ENCODE peak calls at places on chromosomes 7 and 10, in four cellular contexts. One of them, this sample, is unnamed.
A peak's percentile ranks its signal among the peaks of the same experiment; 100 is the strongest.

GRCh38 chr10:844552-844951 is 87.0 kb downstream of the LARP4B start:
- DNase-seq in GM12878: no peak
- DNase-seq in A549: no peak
- DNase-seq in K562: no peak
- DNase-seq in this sample: peak; percentile 37

GRCh38 chr7:18425227-18425626 is 70.3 kb upstream of the HDAC9 start:
- DNase-seq in GM12878: no peak
- DNase-seq in K562: no peak
- DNase-seq in A549: no peak
- DNase-seq in this sample: no peak

GRCh38 chr10:113569576-113569975 is 16.7 kb downstream of the HABP2 start:
- DNase-seq in GM12878: no peak
- DNase-seq in K562: no peak
- DNase-seq in A549: no peak
- DNase-seq in this sample: no peak

GRCh38 chr10:35211390-35211789 is 84.7 kb downstream of the CREM start:
- DNase-seq in GM12878: no peak
- DNase-seq in K562: no peak
- DNase-seq in A549: no peak
- DNase-seq in this sample: no peak

GRCh38 chr10:91552706-91553105 is 80.2 kb downstream of the PPP1R3C start:
- DNase-seq in A549: no peak
- DNase-seq in K562: no peak
- DNase-seq in GM12878: no peak
- DNase-seq in this sample: peak; percentile 18

GRCh38 chr7:41915861-41916260 is 213.0 kb upstream of the INHBA start:
- DNase-seq in A549: no peak
- DNase-seq in GM12878: no peak
- DNase-seq in K562: no peak
- DNase-seq in this sample: no peak

GRCh38 chr7:100793806-100794660 is 33.3 kb downstream of the EPHB4 start:
- DNase-seq in GM12878: no peak
- DNase-seq in A549: no peak
- DNase-seq in K562: no peak
- DNase-seq in this sample: peak; percentile 31

GRCh38 chr7:150429699-150430098 is 20.7 kb upstream of the GIMAP8 start:
- DNase-seq in GM12878: no peak
- DNase-seq in K562: peak; percentile 10
- DNase-seq in A549: no peak
- DNase-seq in this sample: no peak

GRCh38 chr10:6011558-6011957 is 34.2 kb upstream of the IL15RA start:
- DNase-seq in K562: no peak
- DNase-seq in GM12878: no peak
- DNase-seq in A549: no peak
- DNase-seq in this sample: no peak

GRCh38 chr7:102473271-102473991 is 5.3 kb downstream of the POLR2J start:
- DNase-seq in A549: no peak
- DNase-seq in GM12878: no peak
- DNase-seq in K562: no peak
- DNase-seq in this sample: no peak

GRCh38 chr10:48467669-48468068 is 137.2 kb downstream of the ARHGAP22 start:
- DNase-seq in K562: no peak
- DNase-seq in GM12878: no peak
- DNase-seq in A549: no peak
- DNase-seq in this sample: no peak

GRCh38 chr7:41699532-41699931 is 3.4 kb downstream of the INHBA start:
- DNase-seq in GM12878: no peak
- DNase-seq in K562: no peak
- DNase-seq in A549: no peak
- DNase-seq in this sample: peak; percentile 53

GRCh38 chr7:24812313-24812945 is 55.2 kb upstream of the GSDME start:
- DNase-seq in K562: peak; percentile 66
- DNase-seq in GM12878: no peak
- DNase-seq in A549: peak; percentile 50
- DNase-seq in this sample: peak; percentile 36

GRCh38 chr7:130144632-130145171 is 60.5 kb downstream of the TMEM209 start:
- DNase-seq in K562: no peak
- DNase-seq in A549: peak; percentile 18
- DNase-seq in GM12878: no peak
- DNase-seq in this sample: peak; percentile 58

GRCh38 chr7:152853236-152853635 is 93.7 kb downstream of the ACTR3B start:
- DNase-seq in GM12878: no peak
- DNase-seq in K562: peak; percentile 15
- DNase-seq in A549: no peak
- DNase-seq in this sample: no peak

GRCh38 chr7:108235451-108236061 is 105.4 kb upstream of the LAMB4 start:
- DNase-seq in GM12878: no peak
- DNase-seq in A549: no peak
- DNase-seq in K562: peak; percentile 77
- DNase-seq in this sample: peak; percentile 43

GRCh38 chr7:155254018-155254417 is 43.7 kb upstream of the INSIG1 start:
- DNase-seq in A549: no peak
- DNase-seq in K562: no peak
- DNase-seq in GM12878: no peak
- DNase-seq in this sample: no peak

GRCh38 chr10:114100848-114101741 is 57.4 kb downstream of the ADRB1 start:
- DNase-seq in A549: no peak
- DNase-seq in K562: no peak
- DNase-seq in GM12878: no peak
- DNase-seq in this sample: peak; percentile 19

GRCh38 chr7:47416454-47417121 is 165.3 kb downstream of the TNS3 start:
- DNase-seq in GM12878: no peak
- DNase-seq in A549: no peak
- DNase-seq in K562: peak; percentile 16
- DNase-seq in this sample: no peak

GRCh38 chr7:47460251-47460989 is 121.5 kb downstream of the TNS3 start:
- DNase-seq in K562: no peak
- DNase-seq in GM12878: no peak
- DNase-seq in A549: no peak
- DNase-seq in this sample: no peak

GRCh38 chr7:143980746-143981510 is 19.2 kb upstream of the OR6B1 start:
- DNase-seq in K562: no peak
- DNase-seq in GM12878: no peak
- DNase-seq in A549: no peak
- DNase-seq in this sample: no peak

GRCh38 chr7:23093546-23093945 is 12.0 kb upstream of the KLHL7 start:
- DNase-seq in A549: no peak
- DNase-seq in GM12878: no peak
- DNase-seq in K562: no peak
- DNase-seq in this sample: peak; percentile 65

GRCh38 chr7:34133356-34133982 is 228.1 kb downstream of the BMPER start:
- DNase-seq in K562: no peak
- DNase-seq in A549: peak; percentile 16
- DNase-seq in GM12878: no peak
- DNase-seq in this sample: peak; percentile 95

GRCh38 chr7:20647908-20648776 is 32.7 kb downstream of the ABCB5 start:
- DNase-seq in A549: peak; percentile 44
- DNase-seq in K562: peak; percentile 31
- DNase-seq in GM12878: no peak
- DNase-seq in this sample: no peak

GRCh38 chr7:7527047-7527446 is 8.6 kb downstream of the COL28A1 start:
- DNase-seq in K562: no peak
- DNase-seq in GM12878: no peak
- DNase-seq in A549: no peak
- DNase-seq in this sample: no peak

GRCh38 chr7:70647801-70648491 is 484.0 kb upstream of the GALNT17 start:
- DNase-seq in A549: no peak
- DNase-seq in K562: no peak
- DNase-seq in GM12878: peak; percentile 46
- DNase-seq in this sample: peak; percentile 80

GRCh38 chr10:43231523-43232078 is 35.3 kb downstream of the RASGEF1A start:
- DNase-seq in GM12878: no peak
- DNase-seq in K562: no peak
- DNase-seq in A549: no peak
- DNase-seq in this sample: no peak

GRCh38 chr10:14543048-14543903 is 212.6 kb upstream of the FRMD4A start:
- DNase-seq in GM12878: no peak
- DNase-seq in K562: no peak
- DNase-seq in A549: no peak
- DNase-seq in this sample: no peak

GRCh38 chr10:116561026-116561425 is 15.3 kb downstream of the PNLIP start:
- DNase-seq in K562: no peak
- DNase-seq in A549: no peak
- DNase-seq in GM12878: no peak
- DNase-seq in this sample: no peak

GRCh38 chr10:122286872-122287271 is 15.8 kb downstream of the BTBD16 start:
- DNase-seq in K562: no peak
- DNase-seq in GM12878: no peak
- DNase-seq in A549: no peak
- DNase-seq in this sample: peak; percentile 77

GRCh38 chr10:101644002-101644401 is 51.0 kb downstream of the FBXW4 start:
- DNase-seq in GM12878: no peak
- DNase-seq in A549: no peak
- DNase-seq in K562: no peak
- DNase-seq in this sample: no peak

GRCh38 chr7:85776691-85777363 is 590.0 kb upstream of the SEMA3D start:
- DNase-seq in A549: no peak
- DNase-seq in GM12878: no peak
- DNase-seq in K562: no peak
- DNase-seq in this sample: no peak

GRCh38 chr7:50641442-50642405 is 76.5 kb upstream of the DDC start:
- DNase-seq in K562: no peak
- DNase-seq in GM12878: no peak
- DNase-seq in A549: no peak
- DNase-seq in this sample: no peak

GRCh38 chr10:60172363-60172990 is 217.2 kb downstream of the ANK3 start:
- DNase-seq in K562: no peak
- DNase-seq in GM12878: no peak
- DNase-seq in A549: no peak
- DNase-seq in this sample: no peak

GRCh38 chr7:20562461-20562860 is 53.0 kb upstream of the ABCB5 start:
- DNase-seq in K562: no peak
- DNase-seq in GM12878: no peak
- DNase-seq in A549: no peak
- DNase-seq in this sample: no peak

GRCh38 chr7:29748286-29749099 is 57.8 kb upstream of the WIPF3 start:
- DNase-seq in K562: no peak
- DNase-seq in GM12878: no peak
- DNase-seq in A549: peak; percentile 13
- DNase-seq in this sample: peak; percentile 45

GRCh38 chr7:100486753-100487446 is 3.2 kb downstream of the NYAP1 start:
- DNase-seq in A549: no peak
- DNase-seq in GM12878: no peak
- DNase-seq in K562: peak; percentile 66
- DNase-seq in this sample: peak; percentile 27

GRCh38 chr7:77655361-77655760 is 40.9 kb upstream of the RSBN1L start:
- DNase-seq in A549: no peak
- DNase-seq in K562: no peak
- DNase-seq in GM12878: no peak
- DNase-seq in this sample: no peak
- H3K4me1 ChIP-seq in A549: peaks cover 15% of the 10 kb centered on the region
- H3K4me1 ChIP-seq in K562: no peaks in the 10 kb centered on the region
- H3K4me1 ChIP-seq in GM12878: no peaks in the 10 kb centered on the region
- H3K4me1 ChIP-seq in this sample: peaks cover 3% of the 10 kb centered on the region

GRCh38 chr10:132461683-132462231 is 64.8 kb downstream of the PWWP2B start:
- DNase-seq in K562: no peak
- DNase-seq in GM12878: no peak
- DNase-seq in A549: no peak
- DNase-seq in this sample: no peak

GRCh38 chr10:132461103-132461682 is 64.2 kb downstream of the PWWP2B start:
- DNase-seq in GM12878: no peak
- DNase-seq in K562: no peak
- DNase-seq in A549: no peak
- DNase-seq in this sample: no peak

GRCh38 chr10:132460071-132460470 is 63.1 kb downstream of the PWWP2B start:
- DNase-seq in A549: no peak
- DNase-seq in K562: no peak
- DNase-seq in GM12878: no peak
- DNase-seq in this sample: no peak

GRCh38 chr10:132459252-132460028 is 62.4 kb downstream of the PWWP2B start:
- DNase-seq in K562: no peak
- DNase-seq in GM12878: no peak
- DNase-seq in A549: no peak
- DNase-seq in this sample: no peak

DNA sequence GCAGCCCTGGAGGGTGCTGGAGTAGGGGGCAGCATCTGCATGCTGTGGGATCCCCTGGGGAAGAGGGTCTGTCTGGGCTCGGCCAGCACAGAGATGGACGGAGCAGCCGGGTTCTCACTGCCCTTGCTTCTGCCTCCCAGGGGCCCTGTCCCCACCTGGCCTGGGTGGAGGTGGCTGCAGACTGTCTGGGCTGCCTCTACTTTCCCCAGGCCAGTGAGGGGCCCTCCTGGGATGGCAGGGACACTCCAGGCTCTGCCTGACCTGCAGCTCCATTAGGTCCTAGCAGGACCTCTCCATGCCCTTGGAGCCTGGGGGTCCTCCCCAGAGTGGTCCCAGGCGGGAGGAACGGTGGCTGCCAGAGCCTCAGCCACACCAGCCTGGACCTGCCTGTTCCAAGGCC is 63.7 kb downstream of the PWWP2B start:
- DNase-seq in K562: no peak
- DNase-seq in GM12878: no peak
- DNase-seq in A549: no peak
- DNase-seq in this sample: no peak
- TF ChIP-seq ELK1 in K562: no peak
- TF ChIP-seq ELK1 in GM12878: no peak
- TF ChIP-seq ELK1 in A549: no peak
- TF ChIP-seq ELK1 in this sample: no peak

GRCh38 chr10:33234779-33235178 is 99.7 kb downstream of the NRP1 start:
- DNase-seq in K562: no peak
- DNase-seq in GM12878: no peak
- DNase-seq in A549: no peak
- DNase-seq in this sample: no peak
- H3K4me1 ChIP-seq in K562: no peaks in the 10 kb centered on the region
- H3K4me1 ChIP-seq in GM12878: no peaks in the 10 kb centered on the region
- H3K4me1 ChIP-seq in A549: peaks cover 59% of the 10 kb centered on the region
- H3K4me1 ChIP-seq in this sample: peaks cover 26% of the 10 kb centered on the region

GRCh38 chr7:78953726-78954363 is 499.6 kb downstream of the MAGI2 start:
- DNase-seq in GM12878: no peak
- DNase-seq in K562: no peak
- DNase-seq in A549: no peak
- DNase-seq in this sample: peak; percentile 56

GRCh38 chr7:78955329-78955728 is 498.1 kb downstream of the MAGI2 start:
- DNase-seq in A549: no peak
- DNase-seq in GM12878: no peak
- DNase-seq in K562: no peak
- DNase-seq in this sample: no peak

DNA sequence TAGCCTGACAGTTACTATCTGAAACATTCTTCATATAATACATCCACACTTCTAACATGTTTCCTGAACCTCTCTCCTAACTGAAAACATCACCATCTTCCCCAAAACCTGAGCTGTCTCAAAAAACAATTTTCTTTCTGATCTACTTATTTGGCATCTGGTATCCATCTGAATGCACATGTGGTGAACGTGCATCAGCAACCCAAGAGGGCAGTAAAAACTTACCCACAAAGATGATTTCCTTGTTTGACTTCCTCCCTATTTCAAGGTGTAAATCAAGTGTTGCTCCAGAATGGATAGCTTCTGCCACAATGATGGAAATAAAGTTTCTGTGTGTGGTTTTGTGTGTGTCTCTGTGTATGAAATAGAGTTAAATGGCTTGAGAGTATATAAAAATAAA is 500.4 kb downstream of the MAGI2 start:
- DNase-seq in GM12878: no peak
- DNase-seq in K562: no peak
- DNase-seq in A549: no peak
- DNase-seq in this sample: peak; percentile 22
- TF ChIP-seq ELK1 in GM12878: no peak
- TF ChIP-seq ELK1 in K562: no peak
- TF ChIP-seq ELK1 in A549: no peak
- TF ChIP-seq ELK1 in this sample: no peak

GRCh38 chr10:102804382-102804781 is 32.8 kb downstream of the CYP17A1 start:
- DNase-seq in GM12878: no peak
- DNase-seq in A549: no peak
- DNase-seq in K562: no peak
- DNase-seq in this sample: no peak
- H3K4me1 ChIP-seq in GM12878: peaks cover 17% of the 10 kb centered on the region
- H3K4me1 ChIP-seq in A549: peaks cover 3% of the 10 kb centered on the region
- H3K4me1 ChIP-seq in K562: peaks cover 13% of the 10 kb centered on the region
- H3K4me1 ChIP-seq in this sample: peaks cover 12% of the 10 kb centered on the region